ENCODE peak calls at places on chromosomes 11 and 22, in seven cellular contexts. G is left lung, X is Calu3, K is foreskin fibroblast, O is cardiac fibroblast, Q is NB4, Z is nephron progenitor cell. S is an unnamed sample.

GRCh38 chr11:133082851-133083488 is 449.3 kb downstream of the OPCML start:
- DNase-seq in X (no peak), K (peak), O (peak), Z (peak), G (peak), Q (peak), S (peak)

GRCh38 chr11:116866774-116867455 is 29.5 kb upstream of the APOA1 start:
- DNase-seq in G (no peak), K (peak), X (no peak), Z (no peak), Q (no peak), O (no peak), S (no peak)

GRCh38 chr22:46798366-46799057 is 36.1 kb downstream of the TBC1D22A start:
- DNase-seq in Q (peak), K (peak), X (peak), O (peak), Z (peak), G (peak), S (peak)

GRCh38 chr11:122847437-122847836 is 9.1 kb downstream of the CRTAM start:
- DNase-seq in O (no peak), X (no peak), Z (no peak), Q (peak), K (no peak), G (no peak), S (no peak)

GRCh38 chr11:117819096-117820040 is 5.2 kb downstream of the FXYD2 start:
- DNase-seq in O (peak), X (peak), G (peak), Z (peak), Q (peak), K (peak), S (peak)

GRCh38 chr11:2577071-2578005 is 122.5 kb downstream of the KCNQ1OT1 start:
- DNase-seq in K (no peak), O (no peak), X (no peak), Q (no peak), G (peak), Z (peak), S (no peak)

GRCh38 chr11:14308114-14308896 is 50.7 kb downstream of the RRAS2 start:
- DNase-seq in O (peak), G (no peak), Z (no peak), X (peak), Q (peak), K (peak), S (no peak)

GRCh38 chr22:39519681-39520053 is 695 bp upstream of the ATF4 start:
- DNase-seq in Q (no peak), O (peak), Z (no peak), G (peak), X (peak), K (peak), S (no peak)

GRCh38 chr11:122305426-122305825 is 189.4 kb upstream of the BLID start:
- DNase-seq in G (no peak), Z (no peak), O (peak), K (no peak), X (no peak), Q (no peak), S (no peak)

GRCh38 chr22:24118689-24119384 is 62.5 kb upstream of the SUSD2 start:
- DNase-seq in G (no peak), K (no peak), O (no peak), Q (no peak), X (no peak), Z (no peak), S (no peak)

GRCh38 chr11:117822031-117822521 is 2.5 kb downstream of the FXYD2 start:
- DNase-seq in O (peak), Q (peak), K (peak), Z (peak), G (no peak), X (peak), S (peak)

GRCh38 chr11:95596011-95596489 is 193.5 kb downstream of the FAM76B start:
- DNase-seq in Q (no peak), K (peak), Z (no peak), G (no peak), O (peak), X (no peak), S (no peak)

GRCh38 chr22:19960491-19961200 is 19.0 kb upstream of the TXNRD2 start:
- DNase-seq in Q (no peak), O (no peak), G (no peak), X (no peak), Z (no peak), K (no peak), S (no peak)

GRCh38 chr22:30314918-30315317 is 11.8 kb downstream of the TBC1D10A start:
- DNase-seq in K (no peak), Z (no peak), Q (no peak), G (no peak), X (no peak), O (no peak), S (no peak)

GRCh38 chr11:88059326-88059725 is 115.9 kb downstream of the RAB38 start:
- DNase-seq in O (peak), Z (no peak), X (no peak), K (peak), G (no peak), Q (no peak), S (no peak)

GRCh38 chr11:123509737-123510578 is 79.9 kb downstream of the GRAMD1B start:
- DNase-seq in O (peak), X (no peak), K (peak), Q (no peak), G (no peak), Z (peak), S (peak)

GRCh38 chr11:72483412-72484186 is 49.3 kb upstream of the CLPB start:
- DNase-seq in G (no peak), Z (no peak), O (peak), X (no peak), K (peak), Q (peak), S (peak)

GRCh38 chr11:78039919-78040671 is 17.0 kb upstream of the KCTD14 start:
- DNase-seq in K (peak), Q (peak), X (peak), O (peak), Z (peak), G (peak), S (peak)

GRCh38 chr22:48717883-48718817 is 1109.5 kb downstream of the BRD1 start:
- DNase-seq in Q (peak), K (no peak), G (no peak), Z (no peak), O (no peak), X (no peak), S (no peak)

GRCh38 chr22:48720662-48721393 is 1106.8 kb downstream of the BRD1 start:
- DNase-seq in K (no peak), Z (no peak), G (no peak), O (no peak), X (no peak), Q (no peak), S (no peak)

GRCh38 chr22:48721394-48721666 is 1106.3 kb downstream of the BRD1 start:
- DNase-seq in K (no peak), X (no peak), Q (no peak), O (no peak), Z (no peak), G (no peak), S (no peak)

GRCh38 chr22:48718818-48719500 is 1108.7 kb downstream of the BRD1 start:
- DNase-seq in Z (no peak), K (no peak), X (no peak), G (no peak), O (no peak), Q (peak), S (no peak)

DNA sequence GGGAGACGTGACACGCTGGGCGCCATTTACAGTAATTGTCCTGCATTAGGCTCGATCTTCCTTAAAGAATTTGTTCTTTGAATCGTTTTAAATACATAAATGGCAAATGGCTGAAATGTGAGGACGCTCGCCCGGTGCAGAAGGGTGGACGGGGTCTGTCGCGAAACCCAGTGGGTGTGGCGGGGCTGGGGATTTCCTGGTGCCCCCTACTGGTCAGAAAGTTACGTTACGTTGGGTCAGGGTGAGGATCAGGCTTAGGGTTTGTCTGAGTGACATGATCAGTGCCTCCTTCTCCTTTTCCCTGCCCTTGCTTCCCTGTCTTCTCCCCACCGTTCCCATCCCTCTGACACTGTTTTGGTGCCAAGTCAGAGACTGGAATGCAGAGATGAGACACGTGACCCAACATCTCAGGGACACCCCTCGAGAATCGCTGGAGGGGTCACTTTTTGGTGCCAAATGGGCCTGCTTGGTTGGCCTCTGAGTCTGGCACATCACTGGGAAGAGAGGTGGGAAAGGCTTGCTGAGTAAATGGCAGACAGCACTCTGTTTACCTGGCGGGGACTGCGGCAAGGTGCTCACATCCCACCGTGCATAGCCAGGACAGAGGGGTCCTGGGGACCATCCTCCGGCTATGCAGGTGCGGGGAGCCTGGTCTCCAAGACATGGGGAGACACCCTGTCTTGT is 1107.6 kb downstream of the BRD1 start:
- DNase-seq in G (no peak), X (no peak), Q (peak), O (no peak), Z (peak), K (no peak), S (peak)
- TF ChIP-seq CTCF in G (no peak), X (no peak), Q (peak), O (no peak), Z (peak), K (no peak), S (peak)

GRCh38 chr11:10632483-10632882 is 61.1 kb downstream of the IRAG1 start:
- DNase-seq in O (no peak), Z (no peak), X (no peak), G (no peak), K (no peak), Q (no peak), S (no peak)

GRCh38 chr11:10637629-10638028 is 55.9 kb downstream of the IRAG1 start:
- DNase-seq in Q (no peak), Z (no peak), K (no peak), O (no peak), X (no peak), G (no peak), S (no peak)

GRCh38 chr11:10633261-10633660 is 60.3 kb downstream of the IRAG1 start:
- DNase-seq in Q (no peak), X (no peak), Z (no peak), K (no peak), G (no peak), O (no peak), S (no peak)

GRCh38 chr11:10631761-10632160 is 61.8 kb downstream of the IRAG1 start:
- DNase-seq in Z (no peak), K (no peak), X (no peak), Q (no peak), G (no peak), O (no peak), S (no peak)

DNA sequence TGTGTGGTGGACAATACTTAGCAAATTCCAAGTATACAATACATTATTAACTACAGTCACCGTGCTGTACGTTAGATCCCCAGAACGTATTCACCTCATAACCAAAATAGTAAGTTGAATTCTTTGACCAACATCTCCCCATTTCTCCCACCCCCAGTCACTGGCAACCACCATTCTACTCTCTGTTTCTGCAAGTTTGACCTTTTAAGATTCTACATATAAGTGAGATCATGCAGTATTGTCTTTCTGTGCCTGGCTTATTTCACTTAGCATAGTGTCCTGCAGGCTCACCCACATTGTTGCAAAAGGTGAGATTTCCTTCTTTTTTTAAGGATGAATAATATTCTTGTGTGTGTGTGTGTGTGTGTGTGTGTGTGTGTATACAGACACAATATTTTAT is 59.1 kb downstream of the IRAG1 start:
- DNase-seq in K (no peak), Q (no peak), Z (no peak), X (no peak), O (no peak), G (no peak), S (no peak)
- TF ChIP-seq CTCF in K (no peak), Q (no peak), Z (no peak), X (no peak), O (no peak), G (no peak), S (no peak)

GRCh38 chr22:50270302-50271010 is at the start of gene MAPK11:
- DNase-seq in K (peak), Z (peak), X (peak), O (peak), Q (peak), G (peak), S (peak)

GRCh38 chr22:50268655-50269113 is 1.5 kb downstream of the MAPK11 start:
- DNase-seq in Q (peak), O (peak), Z (no peak), X (peak), K (peak), G (no peak), S (no peak)

GRCh38 chr22:50269573-50270301 is 443 bp downstream of the MAPK11 start:
- DNase-seq in G (no peak), X (peak), Z (peak), K (peak), Q (peak), O (peak), S (no peak)

GRCh38 chr22:50266994-50267393 is 3.2 kb downstream of the MAPK11 start:
- DNase-seq in Z (no peak), G (no peak), K (no peak), X (no peak), Q (no peak), O (no peak), S (no peak)

DNA sequence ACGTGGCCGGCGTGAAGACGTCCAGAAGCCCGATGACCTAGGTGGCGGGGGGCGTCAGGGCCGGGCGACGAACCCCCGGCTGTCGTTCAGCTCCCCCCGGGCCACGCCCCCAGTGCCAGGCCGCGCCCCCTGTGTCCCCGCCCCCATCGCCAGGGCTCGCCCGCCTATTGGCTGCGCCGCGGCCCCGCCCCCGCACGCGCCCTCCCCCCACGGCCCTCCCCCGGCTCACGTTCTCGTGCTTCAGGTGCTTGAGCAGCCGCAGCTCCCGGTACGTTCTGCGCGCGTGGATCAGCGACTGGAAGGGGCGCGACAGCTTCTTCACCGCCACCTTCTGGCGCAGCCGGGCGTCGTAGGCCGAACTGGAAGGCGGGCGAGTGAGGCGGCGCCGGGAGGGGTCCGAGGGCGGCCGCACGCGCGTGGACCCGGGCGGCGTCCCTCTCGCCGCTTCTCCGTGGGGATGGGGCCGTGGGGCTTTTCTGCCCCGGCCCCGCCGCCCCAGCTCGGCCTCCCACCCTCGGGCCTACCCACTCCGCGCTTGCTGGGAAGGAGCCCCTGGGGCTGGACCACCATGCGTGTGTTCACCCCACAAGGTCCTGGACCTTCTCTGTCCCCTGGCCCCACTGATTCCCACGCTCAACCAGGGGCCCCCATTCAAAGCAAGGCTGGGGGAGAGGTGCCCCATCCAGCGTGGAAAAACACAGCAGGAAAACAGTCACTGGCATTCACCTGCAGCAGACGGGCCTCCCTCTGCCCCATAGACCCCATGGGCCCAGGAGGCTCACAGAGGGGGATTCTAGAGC is 2.4 kb downstream of the MAPK11 start:
- DNase-seq in K (peak), G (no peak), Q (no peak), X (no peak), Z (no peak), O (peak), S (peak)
- TF ChIP-seq CTCF in K (peak), G (no peak), Q (no peak), X (no peak), Z (no peak), O (peak), S (no peak)

GRCh38 chr22:50303515-50303847 is 4.0 kb downstream of the PLXNB2 start:
- DNase-seq in X (no peak), Q (peak), K (no peak), O (no peak), G (no peak), Z (no peak), S (no peak)

GRCh38 chr22:50304528-50305392 is 2.7 kb downstream of the PLXNB2 start:
- DNase-seq in G (peak), X (peak), Z (no peak), K (peak), Q (peak), O (peak), S (no peak)

GRCh38 chr22:50302564-50302963 is 4.9 kb downstream of the PLXNB2 start:
- DNase-seq in K (no peak), Q (no peak), G (no peak), X (no peak), O (no peak), Z (no peak), S (no peak)

GRCh38 chr22:50305393-50305657 is 2.1 kb downstream of the PLXNB2 start:
- DNase-seq in Q (no peak), K (no peak), G (no peak), O (no peak), Z (no peak), X (no peak), S (no peak)

DNA sequence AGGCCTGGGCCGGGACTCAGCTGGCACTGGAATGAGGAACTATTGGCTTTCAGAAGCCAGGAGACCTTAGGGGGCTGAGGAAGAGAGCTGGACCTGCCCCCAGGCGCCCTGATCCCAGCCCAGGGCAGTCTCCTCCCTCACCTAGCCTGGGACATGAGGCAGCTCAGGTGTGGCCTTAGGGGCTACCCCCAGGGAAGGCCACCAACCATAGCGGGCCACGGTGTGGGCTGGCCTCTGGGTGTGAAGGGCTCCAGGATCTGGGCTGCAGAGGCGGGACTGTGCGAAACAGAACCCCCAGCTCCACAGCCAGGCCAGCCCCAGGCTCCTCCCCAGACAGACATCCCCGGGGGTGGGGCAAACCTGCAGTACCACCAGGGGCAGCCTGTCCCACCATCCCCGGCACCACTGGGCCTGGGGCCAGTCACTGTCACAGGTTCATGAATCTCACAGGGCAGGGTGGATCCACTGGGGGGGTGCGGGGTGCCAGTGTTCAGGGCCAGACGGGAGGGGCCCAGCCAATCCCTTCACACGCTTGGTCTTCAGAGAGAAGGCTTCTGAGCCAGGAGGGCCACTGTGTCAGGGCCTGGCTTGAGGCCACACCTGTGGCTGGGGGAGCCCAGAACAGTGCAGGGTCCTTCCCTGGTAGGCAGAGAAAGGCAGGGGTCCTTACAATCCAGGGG is 3.5 kb downstream of the PLXNB2 start:
- DNase-seq in X (peak), G (peak), Z (peak), Q (peak), O (no peak), K (peak), S (no peak)
- TF ChIP-seq CTCF in X (no peak), G (no peak), Z (no peak), Q (no peak), O (peak), K (no peak), S (no peak)

GRCh38 chr11:16815047-16815767 is 76.8 kb downstream of the C11orf58 start:
- DNase-seq in Z (peak), X (no peak), O (peak), K (peak), Q (peak), G (peak), S (no peak)

GRCh38 chr11:16820324-16821092 is 82.1 kb downstream of the C11orf58 start:
- DNase-seq in Q (peak), G (peak), O (peak), Z (peak), K (peak), X (peak), S (peak)

GRCh38 chr11:16816358-16817270 is 78.2 kb downstream of the C11orf58 start:
- DNase-seq in G (no peak), K (no peak), Q (no peak), Z (no peak), O (no peak), X (no peak), S (no peak)

GRCh38 chr11:16817321-16817720 is 78.9 kb downstream of the C11orf58 start:
- DNase-seq in Z (no peak), O (no peak), X (no peak), G (no peak), Q (peak), K (no peak), S (no peak)

GRCh38 chr11:16818284-16818683 is 79.8 kb downstream of the C11orf58 start:
- DNase-seq in Q (no peak), G (no peak), X (peak), Z (no peak), O (no peak), K (no peak), S (no peak)
- TF ChIP-seq CTCF in Q (no peak), G (no peak), X (no peak), Z (no peak), O (no peak), K (no peak), S (no peak)

S was measured in endothelial cell.